ENCODE peak calls at places on chromosomes 6 and 20, in five cellular contexts. One of them, this sample, is unnamed.

GRCh38 chr6:111776236-111777189 is 96.7 kb downstream of the FYN start:
- DNase-seq in CD8-positive, alpha-beta T cell: no peak
- DNase-seq in neural crest cell: no peak
- DNase-seq in memory B cell: no peak
- DNase-seq in mucosa of descending colon: no peak
- DNase-seq in this sample: no peak

GRCh38 chr6:166145751-166146150 is 21.9 kb downstream of the TBXT start:
- DNase-seq in CD8-positive, alpha-beta T cell: no peak
- DNase-seq in neural crest cell: no peak
- DNase-seq in memory B cell: no peak
- DNase-seq in mucosa of descending colon: no peak
- DNase-seq in this sample: no peak

GRCh38 chr20:40497781-40498691 is 191.0 kb downstream of the MAFB start:
- DNase-seq in CD8-positive, alpha-beta T cell: no peak
- DNase-seq in neural crest cell: no peak
- DNase-seq in memory B cell: no peak
- DNase-seq in mucosa of descending colon: peak
- DNase-seq in this sample: no peak

GRCh38 chr6:110689275-110689935 is 125.9 kb downstream of the CDK19 start:
- DNase-seq in CD8-positive, alpha-beta T cell: no peak
- DNase-seq in neural crest cell: no peak
- DNase-seq in memory B cell: no peak
- DNase-seq in mucosa of descending colon: no peak
- DNase-seq in this sample: no peak

GRCh38 chr6:75922226-75922625 is 150.2 kb downstream of the IMPG1 start:
- DNase-seq in CD8-positive, alpha-beta T cell: no peak
- DNase-seq in neural crest cell: no peak
- DNase-seq in memory B cell: no peak
- DNase-seq in mucosa of descending colon: no peak
- DNase-seq in this sample: no peak

GRCh38 chr6:2992330-2992979 is 7.2 kb upstream of the NQO2 start:
- DNase-seq in CD8-positive, alpha-beta T cell: no peak
- DNase-seq in neural crest cell: no peak
- DNase-seq in memory B cell: no peak
- DNase-seq in mucosa of descending colon: no peak
- DNase-seq in this sample: no peak

GRCh38 chr20:62083312-62083711 is 17.6 kb upstream of the TAF4 start:
- DNase-seq in CD8-positive, alpha-beta T cell: no peak
- DNase-seq in neural crest cell: no peak
- DNase-seq in memory B cell: no peak
- DNase-seq in mucosa of descending colon: no peak
- DNase-seq in this sample: no peak

GRCh38 chr20:36320898-36321695 is 15.0 kb downstream of the DLGAP4 start:
- DNase-seq in CD8-positive, alpha-beta T cell: no peak
- DNase-seq in neural crest cell: no peak
- DNase-seq in memory B cell: no peak
- DNase-seq in mucosa of descending colon: no peak
- DNase-seq in this sample: no peak

GRCh38 chr6:97195117-97195516 is 87.9 kb downstream of the MMS22L start:
- DNase-seq in CD8-positive, alpha-beta T cell: no peak
- DNase-seq in neural crest cell: no peak
- DNase-seq in memory B cell: no peak
- DNase-seq in mucosa of descending colon: no peak
- DNase-seq in this sample: no peak

GRCh38 chr20:43040427-43040826 is 149.3 kb downstream of the PTPRT start:
- DNase-seq in CD8-positive, alpha-beta T cell: no peak
- DNase-seq in neural crest cell: peak
- DNase-seq in memory B cell: no peak
- DNase-seq in mucosa of descending colon: no peak
- DNase-seq in this sample: no peak

GRCh38 chr20:14709439-14709838 is 372.0 kb upstream of the FLRT3 start:
- DNase-seq in CD8-positive, alpha-beta T cell: no peak
- DNase-seq in neural crest cell: no peak
- DNase-seq in memory B cell: no peak
- DNase-seq in mucosa of descending colon: no peak
- DNase-seq in this sample: no peak

GRCh38 chr6:6942826-6943225 is 164.9 kb upstream of the RREB1 start:
- DNase-seq in CD8-positive, alpha-beta T cell: no peak
- DNase-seq in neural crest cell: no peak
- DNase-seq in memory B cell: no peak
- DNase-seq in mucosa of descending colon: peak
- DNase-seq in this sample: no peak

GRCh38 chr6:2229039-2229438 is 16.4 kb downstream of the GMDS start:
- DNase-seq in CD8-positive, alpha-beta T cell: no peak
- DNase-seq in neural crest cell: no peak
- DNase-seq in memory B cell: no peak
- DNase-seq in mucosa of descending colon: no peak
- DNase-seq in this sample: no peak

GRCh38 chr6:31497595-31498476 is at the start of gene MICB:
- DNase-seq in CD8-positive, alpha-beta T cell: peak
- DNase-seq in neural crest cell: no peak
- DNase-seq in memory B cell: peak
- DNase-seq in mucosa of descending colon: peak
- DNase-seq in this sample: peak

GRCh38 chr6:12911387-12911960 is 194.9 kb downstream of the PHACTR1 start:
- DNase-seq in CD8-positive, alpha-beta T cell: no peak
- DNase-seq in neural crest cell: no peak
- DNase-seq in memory B cell: no peak
- DNase-seq in mucosa of descending colon: no peak
- DNase-seq in this sample: no peak

GRCh38 chr6:34864007-34864406 is 23.8 kb downstream of the TAF11 start:
- DNase-seq in CD8-positive, alpha-beta T cell: no peak
- DNase-seq in neural crest cell: no peak
- DNase-seq in memory B cell: no peak
- DNase-seq in mucosa of descending colon: no peak
- DNase-seq in this sample: no peak

GRCh38 chr6:137191238-137191637 is 17.8 kb upstream of the IL22RA2 start:
- DNase-seq in CD8-positive, alpha-beta T cell: no peak
- DNase-seq in neural crest cell: no peak
- DNase-seq in memory B cell: no peak
- DNase-seq in mucosa of descending colon: no peak
- DNase-seq in this sample: no peak

GRCh38 chr6:89079611-89080213 is 839 bp upstream of the PNRC1 start:
- DNase-seq in CD8-positive, alpha-beta T cell: peak
- DNase-seq in neural crest cell: no peak
- DNase-seq in memory B cell: no peak
- DNase-seq in mucosa of descending colon: peak
- DNase-seq in this sample: peak

GRCh38 chr20:44271915-44272663 is 25.0 kb downstream of the GDAP1L1 start:
- DNase-seq in CD8-positive, alpha-beta T cell: no peak
- DNase-seq in neural crest cell: no peak
- DNase-seq in memory B cell: no peak
- DNase-seq in mucosa of descending colon: no peak
- DNase-seq in this sample: no peak

GRCh38 chr20:2984956-2985661 is 58.3 kb upstream of the GNRH2 start:
- DNase-seq in CD8-positive, alpha-beta T cell: no peak
- DNase-seq in neural crest cell: no peak
- DNase-seq in memory B cell: no peak
- DNase-seq in mucosa of descending colon: no peak
- DNase-seq in this sample: peak

GRCh38 chr6:112665114-112665513 is 318.0 kb downstream of the RFPL4B start:
- DNase-seq in CD8-positive, alpha-beta T cell: no peak
- DNase-seq in neural crest cell: no peak
- DNase-seq in memory B cell: no peak
- DNase-seq in mucosa of descending colon: no peak
- DNase-seq in this sample: no peak

GRCh38 chr6:52176550-52176949 is 9.6 kb upstream of the IL17A start:
- DNase-seq in CD8-positive, alpha-beta T cell: no peak
- DNase-seq in neural crest cell: no peak
- DNase-seq in memory B cell: no peak
- DNase-seq in mucosa of descending colon: no peak
- DNase-seq in this sample: no peak

GRCh38 chr20:48761914-48762313 is 65.9 kb downstream of the PREX1 start:
- DNase-seq in CD8-positive, alpha-beta T cell: no peak
- DNase-seq in neural crest cell: no peak
- DNase-seq in memory B cell: no peak
- DNase-seq in mucosa of descending colon: no peak
- DNase-seq in this sample: no peak

GRCh38 chr20:33629533-33629932 is 32.6 kb upstream of the C20orf144 start:
- DNase-seq in CD8-positive, alpha-beta T cell: no peak
- DNase-seq in neural crest cell: no peak
- DNase-seq in memory B cell: no peak
- DNase-seq in mucosa of descending colon: no peak
- DNase-seq in this sample: no peak

GRCh38 chr6:579339-579738 is 77.6 kb downstream of the HUS1B start:
- DNase-seq in CD8-positive, alpha-beta T cell: no peak
- DNase-seq in neural crest cell: no peak
- DNase-seq in memory B cell: no peak
- DNase-seq in mucosa of descending colon: no peak
- DNase-seq in this sample: no peak

GRCh38 chr20:50572922-50573777 is 63.0 kb downstream of the PTPN1 start:
- DNase-seq in CD8-positive, alpha-beta T cell: no peak
- DNase-seq in neural crest cell: no peak
- DNase-seq in memory B cell: no peak
- DNase-seq in mucosa of descending colon: no peak
- DNase-seq in this sample: peak

GRCh38 chr6:5936140-5936539 is 70.6 kb downstream of the NRN1 start:
- DNase-seq in CD8-positive, alpha-beta T cell: no peak
- DNase-seq in neural crest cell: no peak
- DNase-seq in memory B cell: no peak
- DNase-seq in mucosa of descending colon: no peak
- DNase-seq in this sample: no peak

GRCh38 chr6:37074053-37074827 is 68.8 kb downstream of the FGD2 start:
- DNase-seq in CD8-positive, alpha-beta T cell: no peak
- DNase-seq in neural crest cell: no peak
- DNase-seq in memory B cell: no peak
- DNase-seq in mucosa of descending colon: no peak
- DNase-seq in this sample: no peak

GRCh38 chr6:46736913-46737312 is 1.7 kb upstream of the PLA2G7 start:
- DNase-seq in CD8-positive, alpha-beta T cell: no peak
- DNase-seq in neural crest cell: no peak
- DNase-seq in memory B cell: no peak
- DNase-seq in mucosa of descending colon: no peak
- DNase-seq in this sample: no peak

GRCh38 chr6:83463886-83464285 is 33.0 kb upstream of the ME1 start:
- DNase-seq in CD8-positive, alpha-beta T cell: no peak
- DNase-seq in neural crest cell: no peak
- DNase-seq in memory B cell: no peak
- DNase-seq in mucosa of descending colon: no peak
- DNase-seq in this sample: no peak

GRCh38 chr6:66772785-66773184 is 1065.8 kb upstream of the EYS start:
- DNase-seq in CD8-positive, alpha-beta T cell: no peak
- DNase-seq in neural crest cell: no peak
- DNase-seq in memory B cell: no peak
- DNase-seq in mucosa of descending colon: no peak
- DNase-seq in this sample: no peak

GRCh38 chr6:154503576-154504501 is 6.6 kb downstream of the CNKSR3 start:
- DNase-seq in CD8-positive, alpha-beta T cell: no peak
- DNase-seq in neural crest cell: no peak
- DNase-seq in memory B cell: no peak
- DNase-seq in mucosa of descending colon: no peak
- DNase-seq in this sample: no peak

GRCh38 chr6:158028876-158029275 is 47.2 kb downstream of the SYNJ2 start:
- DNase-seq in CD8-positive, alpha-beta T cell: no peak
- DNase-seq in neural crest cell: no peak
- DNase-seq in memory B cell: no peak
- DNase-seq in mucosa of descending colon: peak
- DNase-seq in this sample: no peak

GRCh38 chr6:48962041-48962440 is 501.0 kb downstream of the MMUT start:
- DNase-seq in CD8-positive, alpha-beta T cell: no peak
- DNase-seq in neural crest cell: no peak
- DNase-seq in memory B cell: no peak
- DNase-seq in mucosa of descending colon: no peak
- DNase-seq in this sample: no peak

GRCh38 chr6:46510656-46511055 is 19.4 kb upstream of the RCAN2 start:
- DNase-seq in CD8-positive, alpha-beta T cell: no peak
- DNase-seq in neural crest cell: no peak
- DNase-seq in memory B cell: no peak
- DNase-seq in mucosa of descending colon: no peak
- DNase-seq in this sample: peak

GRCh38 chr20:37524859-37525708 is 2.6 kb downstream of the BLCAP start:
- DNase-seq in CD8-positive, alpha-beta T cell: no peak
- DNase-seq in neural crest cell: no peak
- DNase-seq in memory B cell: no peak
- DNase-seq in mucosa of descending colon: no peak
- DNase-seq in this sample: no peak

GRCh38 chr6:11384531-11385309 is 152.3 kb upstream of the NEDD9 start:
- DNase-seq in CD8-positive, alpha-beta T cell: no peak
- DNase-seq in neural crest cell: no peak
- DNase-seq in memory B cell: no peak
- DNase-seq in mucosa of descending colon: no peak
- DNase-seq in this sample: no peak

GRCh38 chr6:150372051-150372450 is 3.2 kb downstream of the IYD start:
- DNase-seq in CD8-positive, alpha-beta T cell: no peak
- DNase-seq in neural crest cell: no peak
- DNase-seq in memory B cell: no peak
- DNase-seq in mucosa of descending colon: no peak
- DNase-seq in this sample: no peak

This sample was measured in hepatic stellate cell.